ENCODE peak calls at places on chromosome 22, in seven cellular contexts. C is heart left ventricle; Q is kidney; W is colonic mucosa; G is CD8-positive, alpha-beta T cell; A is GM23248; S is Caco-2. D is an unnamed sample.

GRCh38 chr22:29912605-29913398 is 29.8 kb downstream of the MTMR3 start:
- DNase-seq in C (peak; percentile 19), Q (no peak), W (no peak), G (no peak), A (peak; percentile 85), S (no peak), D (peak; percentile 44)

GRCh38 chr22:21951931-21952465 is 650 bp downstream of the PPM1F start:
- DNase-seq in C (no peak), Q (no peak), W (peak; percentile 34), G (no peak), A (peak; percentile 76), S (peak; percentile 70), D (peak; percentile 38)

GRCh38 chr22:17817511-17818065 is 43.3 kb upstream of the BID start:
- DNase-seq in C (no peak), Q (no peak), W (no peak), G (no peak), A (no peak), S (no peak), D (no peak)

GRCh38 chr22:19040581-19041402 is 81.4 kb downstream of the DGCR2 start:
- DNase-seq in C (no peak), Q (peak; percentile 72), W (no peak), G (no peak), A (no peak), S (no peak), D (no peak)

GRCh38 chr22:39306456-39307361 is 12.7 kb downstream of the RPL3 start:
- DNase-seq in C (no peak), Q (no peak), W (no peak), G (peak; percentile 52), A (no peak), S (no peak), D (peak; percentile 33)

GRCh38 chr22:34135749-34136148 is 215.5 kb upstream of the LARGE1 start:
- DNase-seq in C (no peak), Q (no peak), W (no peak), G (no peak), A (no peak), S (no peak), D (no peak)

GRCh38 chr22:25898707-25899365 is 156.8 kb downstream of the MYO18B start:
- DNase-seq in C (no peak), Q (no peak), W (no peak), G (no peak), A (no peak), S (no peak), D (no peak)

GRCh38 chr22:39236321-39237275 is 8.2 kb downstream of the PDGFB start:
- DNase-seq in C (peak; percentile 84), Q (peak; percentile 59), W (peak; percentile 34), G (peak; percentile 73), A (no peak), S (no peak), D (no peak)

GRCh38 chr22:39179401-39179827 is 26.9 kb upstream of the CBX7 start:
- DNase-seq in C (no peak), Q (no peak), W (no peak), G (no peak), A (no peak), S (no peak), D (no peak)

GRCh38 chr22:28051787-28052356 is 132.8 kb upstream of the PITPNB start:
- DNase-seq in C (peak; percentile 56), Q (no peak), W (peak; percentile 58), G (no peak), A (peak; percentile 72), S (peak; percentile 69), D (peak; percentile 51)

GRCh38 chr22:30434775-30435315 is 9.3 kb downstream of the MTFP1 start:
- DNase-seq in C (no peak), Q (peak; percentile 25), W (no peak), G (peak; percentile 31), A (peak; percentile 16), S (no peak), D (no peak)

GRCh38 chr22:19610518-19611253 is 86.5 kb upstream of the CLDN5 start:
- DNase-seq in C (no peak), Q (no peak), W (no peak), G (no peak), A (no peak), S (no peak), D (no peak)

GRCh38 chr22:43066134-43066533 is 23.1 kb downstream of the TTLL1 start:
- DNase-seq in C (peak; percentile 23), Q (no peak), W (no peak), G (no peak), A (no peak), S (no peak), D (no peak)

GRCh38 chr22:29798318-29798717 is 31.1 kb downstream of the UQCR10 start:
- DNase-seq in C (no peak), Q (no peak), W (no peak), G (no peak), A (no peak), S (no peak), D (no peak)

GRCh38 chr22:26891431-26891830 is 234.0 kb downstream of the MIAT start:
- DNase-seq in C (no peak), Q (no peak), W (no peak), G (no peak), A (no peak), S (no peak), D (no peak)

GRCh38 chr22:26481694-26482093 is 1.9 kb downstream of the HPS4 start:
- DNase-seq in C (no peak), Q (no peak), W (no peak), G (no peak), A (no peak), S (no peak), D (no peak)

GRCh38 chr22:50057292-50057867 is 718 bp downstream of the TTLL8 start:
- DNase-seq in C (no peak), Q (peak; percentile 52), W (no peak), G (no peak), A (no peak), S (peak; percentile 39), D (no peak)
- H3K4me3 ChIP-seq in C (no peak overlapping the region), Q (no peak overlapping the region), W (no peak overlapping the region), G (no peak overlapping the region), A (no peak overlapping the region), S (no peak overlapping the region), D (no peak overlapping the region)

GRCh38 chr22:45833613-45834012 is 143.3 kb downstream of the WNT7B start:
- DNase-seq in C (no peak), Q (no peak), W (no peak), G (no peak), A (no peak), S (no peak), D (no peak)

GRCh38 chr22:45834241-45834640 is 142.7 kb downstream of the WNT7B start:
- DNase-seq in C (no peak), Q (no peak), W (no peak), G (no peak), A (no peak), S (no peak), D (no peak)

GRCh38 chr22:45831394-45831793 is 145.6 kb downstream of the WNT7B start:
- DNase-seq in C (no peak), Q (no peak), W (no peak), G (no peak), A (peak; percentile 48), S (no peak), D (no peak)

GRCh38 chr22:45832180-45832579 is 144.8 kb downstream of the WNT7B start:
- DNase-seq in C (no peak), Q (no peak), W (no peak), G (no peak), A (no peak), S (no peak), D (no peak)

DNA sequence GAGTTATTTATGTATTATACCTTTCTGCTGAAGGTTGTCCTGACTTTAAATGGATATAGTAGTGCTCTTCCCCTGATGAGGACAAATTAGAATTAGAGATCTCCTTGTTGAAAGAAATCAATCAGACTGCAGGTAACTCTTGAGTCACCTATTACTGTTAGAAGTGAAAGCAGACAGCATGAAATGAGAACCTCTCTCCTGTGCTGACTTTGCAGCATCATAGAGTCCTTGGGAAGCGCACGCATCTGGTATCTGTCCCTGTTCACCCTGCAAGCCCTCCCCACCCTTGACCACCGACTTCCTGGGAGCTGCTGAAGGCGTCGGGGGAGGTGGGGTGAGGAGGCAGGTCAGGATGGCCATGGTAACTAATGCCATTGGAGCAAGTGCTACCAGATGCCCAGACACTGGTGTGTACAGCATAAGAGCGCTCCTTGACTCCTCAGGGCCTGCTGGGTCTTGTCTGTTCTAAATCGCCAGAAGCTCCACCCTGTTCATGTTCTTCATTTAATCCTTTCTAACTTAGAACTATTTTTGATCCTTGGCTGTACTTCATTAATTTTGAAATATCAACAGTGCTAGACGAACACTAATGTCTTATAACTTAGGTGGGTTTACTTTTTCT is 143.9 kb downstream of the WNT7B start:
- DNase-seq in C (no peak), Q (no peak), W (no peak), G (no peak), A (no peak), S (no peak), D (no peak)
- H3K36me3 ChIP-seq in C (peaks cover 13% of the 10 kb centered on the region), Q (no peaks in the 10 kb centered on the region), W (no peaks in the 10 kb centered on the region), G (peaks cover 6% of the 10 kb centered on the region), A (peaks cover 6% of the 10 kb centered on the region), S (no peaks in the 10 kb centered on the region), D (peaks cover 66% of the 10 kb centered on the region)

GRCh38 chr22:47388331-47388730 is 625.9 kb downstream of the TBC1D22A start:
- DNase-seq in C (no peak), Q (no peak), W (no peak), G (no peak), A (no peak), S (no peak), D (no peak)
- H3K9me3 ChIP-seq in C (no peaks in the 10 kb centered on the region), Q (no peaks in the 10 kb centered on the region), W (no peaks in the 10 kb centered on the region), G (no peaks in the 10 kb centered on the region), A (no peaks in the 10 kb centered on the region), S (no peaks in the 10 kb centered on the region), D (no peaks in the 10 kb centered on the region)

GRCh38 chr22:36015155-36015805 is 13.3 kb downstream of the RBFOX2 start:
- DNase-seq in C (no peak), Q (no peak), W (no peak), G (no peak), A (no peak), S (no peak), D (no peak)
- H3K4me3 ChIP-seq in C (no peak overlapping the region), Q (no peak overlapping the region), W (no peak overlapping the region), G (no peak overlapping the region), A (no peak overlapping the region), S (no peak overlapping the region), D (no peak overlapping the region)

DNA sequence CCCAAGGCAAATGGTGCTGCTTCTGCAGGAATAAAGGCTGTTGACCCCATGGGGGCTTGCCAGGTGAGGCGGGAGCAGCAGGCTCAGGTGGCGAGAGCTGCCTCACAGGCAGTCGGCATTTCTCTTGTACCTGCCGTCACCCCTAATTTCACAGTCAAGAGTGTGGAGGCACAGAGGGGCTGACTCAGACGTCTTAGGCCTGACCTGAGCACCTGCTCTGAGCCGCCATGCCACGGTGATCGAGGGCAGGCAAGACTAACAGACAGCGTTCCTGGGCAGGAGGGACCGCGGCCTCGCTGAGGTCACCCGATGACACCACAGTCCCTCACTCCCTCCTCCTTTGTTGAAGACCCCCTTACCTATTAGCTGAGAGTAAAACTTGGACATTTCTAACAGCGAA is 5.2 kb downstream of the ALG12 start:
- DNase-seq in C (no peak), Q (peak; percentile 57), W (no peak), G (no peak), A (no peak), S (no peak), D (no peak)
- H3K36me3 ChIP-seq in C (peaks cover 50% of the 10 kb centered on the region), Q (peaks cover 8% of the 10 kb centered on the region), W (no peaks in the 10 kb centered on the region), G (peaks cover 16% of the 10 kb centered on the region), A (no peaks in the 10 kb centered on the region), S (peaks cover 1% of the 10 kb centered on the region), D (peaks cover 5% of the 10 kb centered on the region)